ENCODE peak calls at places on chromosomes 13 and 19, in eight cellular contexts. S is astrocyte of the cerebellum; T is CD8-positive, alpha-beta T cell; Q is cardiac fibroblast; V is heart right ventricle; A is choroid plexus epithelial cell; B is HL-60; E is K562. Z is an unnamed sample.
A peak's percentile ranks its signal among the peaks of the same experiment; 100 is the strongest.

GRCh38 chr19:31553844-31554215 is 204.6 kb upstream of the TSHZ3 start:
- DNase-seq in S (no peak), A (no peak), B (no peak), T (no peak), Q (no peak), E (no peak), V (no peak), Z (no peak)

GRCh38 chr13:46934749-46935148 is 37.9 kb upstream of the HTR2A start:
- DNase-seq in B (no peak), T (no peak), Q (no peak), S (no peak), E (no peak), A (peak; percentile 3), V (no peak), Z (peak; percentile 45)

GRCh38 chr13:113969973-113970611 is 3.8 kb downstream of the C13orf46 start:
- DNase-seq in V (no peak), A (no peak), B (no peak), Q (no peak), E (no peak), S (no peak), T (no peak), Z (peak; percentile 52)

GRCh38 chr13:74977498-74977897 is 504.5 kb downstream of the TBC1D4 start:
- DNase-seq in V (no peak), A (no peak), S (no peak), Q (no peak), B (no peak), E (no peak), T (no peak), Z (no peak)

GRCh38 chr13:40113644-40114304 is 458.3 kb downstream of the COG6 start:
- DNase-seq in A (peak; percentile 61), T (no peak), E (no peak), S (no peak), V (no peak), B (no peak), Q (peak; percentile 77), Z (peak; percentile 37)

GRCh38 chr13:99911069-99911964 is 60.2 kb downstream of the ZIC5 start:
- DNase-seq in A (no peak), S (no peak), B (no peak), V (no peak), E (no peak), Q (no peak), T (no peak), Z (no peak)

GRCh38 chr13:44088911-44089851 is 209.5 kb downstream of the LACC1 start:
- DNase-seq in V (no peak), T (no peak), B (peak; percentile 15), Q (no peak), A (no peak), E (no peak), S (no peak), Z (no peak)

GRCh38 chr13:27997904-27998522 is 9.5 kb upstream of the URAD start:
- DNase-seq in B (peak; percentile 81), V (peak; percentile 31), A (peak; percentile 62), T (no peak), E (peak; percentile 34), S (no peak), Q (peak; percentile 52), Z (peak; percentile 56)

GRCh38 chr19:9407827-9408226 is 27.5 kb downstream of the ZNF266 start:
- DNase-seq in E (no peak), A (no peak), Q (no peak), S (no peak), T (no peak), V (no peak), B (no peak), Z (no peak)

GRCh38 chr19:51166846-51167490 is 24.9 kb downstream of the SIGLEC7 start:
- DNase-seq in E (no peak), V (no peak), B (peak; percentile 86), S (no peak), T (no peak), Q (no peak), A (peak; percentile 23), Z (no peak)

GRCh38 chr13:31461923-31462322 is 262.1 kb downstream of the B3GLCT start:
- DNase-seq in B (no peak), A (no peak), Q (no peak), S (no peak), T (no peak), E (no peak), V (no peak), Z (no peak)

GRCh38 chr19:17447704-17448189 is 721 bp downstream of the TMEM221 start:
- DNase-seq in T (no peak), S (no peak), Q (no peak), V (no peak), B (no peak), A (no peak), E (no peak), Z (no peak)

GRCh38 chr19:17450264-17451075 is 2.0 kb upstream of the TMEM221 start:
- DNase-seq in Q (no peak), T (no peak), E (peak; percentile 45), S (no peak), A (no peak), B (peak; percentile 42), V (no peak), Z (peak; percentile 98)

GRCh38 chr19:17451820-17452219 is 3.4 kb upstream of the TMEM221 start:
- DNase-seq in V (no peak), A (no peak), B (no peak), E (no peak), T (no peak), Q (no peak), S (no peak), Z (no peak)

GRCh38 chr19:17445526-17446165 is 2.8 kb downstream of the TMEM221 start:
- DNase-seq in A (no peak), B (no peak), S (no peak), V (no peak), Q (no peak), E (no peak), T (no peak), Z (no peak)

GRCh38 chr19:17448190-17448967 is at the start of gene TMEM221:
- DNase-seq in S (no peak), T (peak; percentile 16), B (peak; percentile 32), Q (peak; percentile 30), V (peak; percentile 61), E (peak; percentile 77), A (no peak), Z (peak; percentile 27)
- H3K4me3 ChIP-seq in S (peak within 1 kb of the TSS; percentile 35), T (no peak within 1 kb of the TSS), B (peak within 1 kb of the TSS; percentile 40), Q (peak within 1 kb of the TSS; percentile 39), V (peak within 1 kb of the TSS; percentile 60), E (peak within 1 kb of the TSS; percentile 43), A (peak within 1 kb of the TSS; percentile 28), Z (peak within 1 kb of the TSS; percentile 35)

GRCh38 chr19:38555200-38555599 is 62.6 kb downstream of the MAP4K1 start:
- DNase-seq in B (no peak), T (no peak), V (no peak), Q (no peak), E (no peak), A (no peak), S (no peak), Z (no peak)

GRCh38 chr19:38559428-38560401 is 58.0 kb downstream of the MAP4K1 start:
- DNase-seq in V (no peak), T (no peak), S (no peak), A (peak; percentile 13), B (no peak), Q (no peak), E (no peak), Z (peak; percentile 97)

GRCh38 chr19:38557205-38557799 is 60.5 kb downstream of the MAP4K1 start:
- DNase-seq in B (peak; percentile 82), T (no peak), S (no peak), A (no peak), V (no peak), E (peak; percentile 84), Q (no peak), Z (no peak)

GRCh38 chr19:38554676-38555141 is 63.0 kb downstream of the MAP4K1 start:
- DNase-seq in B (no peak), V (no peak), Q (no peak), A (no peak), E (no peak), T (no peak), S (no peak), Z (no peak)

GRCh38 chr19:38556521-38557174 is 61.1 kb downstream of the MAP4K1 start:
- DNase-seq in A (peak; percentile 12), S (no peak), Q (no peak), B (no peak), V (no peak), E (peak; percentile 25), T (no peak), Z (peak; percentile 55)
- H3K4me3 ChIP-seq in A (no peak overlapping the region), S (no peak overlapping the region), Q (no peak overlapping the region), B (no peak overlapping the region), V (no peak overlapping the region), E (no peak overlapping the region), T (no peak overlapping the region), Z (no peak overlapping the region)

GRCh38 chr13:59770451-59770850 is 393.3 kb downstream of the DIAPH3 start:
- DNase-seq in A (no peak), E (no peak), Q (no peak), S (no peak), B (no peak), V (no peak), T (no peak), Z (peak; percentile 60)

GRCh38 chr13:59771272-59771671 is 392.5 kb downstream of the DIAPH3 start:
- DNase-seq in E (no peak), B (no peak), Q (peak; percentile 48), S (no peak), A (peak; percentile 59), T (no peak), V (no peak), Z (peak; percentile 31)

DNA sequence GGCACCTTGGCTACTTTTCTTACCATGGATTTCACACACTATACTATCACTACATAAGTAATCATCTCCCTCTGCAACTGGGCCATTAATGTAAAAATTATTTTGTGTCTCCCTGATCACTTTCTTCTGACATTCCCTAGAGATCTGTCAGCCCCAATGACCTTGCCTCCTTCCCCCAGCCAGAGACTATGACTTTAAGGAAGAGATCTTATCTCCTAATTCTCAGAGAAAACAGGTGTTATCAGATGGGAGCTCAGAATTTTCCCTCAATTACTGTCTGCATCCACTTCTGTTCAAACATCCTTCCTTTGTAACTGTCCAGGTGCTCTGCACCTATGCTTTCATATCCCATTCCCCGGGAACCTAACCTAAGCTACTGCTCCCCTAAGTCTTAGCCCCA is 397.5 kb downstream of the DIAPH3 start:
- DNase-seq in Q (no peak), E (no peak), B (no peak), T (no peak), V (no peak), A (no peak), S (no peak), Z (no peak)
- H3K4me3 ChIP-seq in Q (no peak overlapping the region), E (no peak overlapping the region), B (no peak overlapping the region), T (no peak overlapping the region), V (no peak overlapping the region), A (no peak overlapping the region), S (no peak overlapping the region), Z (no peak overlapping the region)

DNA sequence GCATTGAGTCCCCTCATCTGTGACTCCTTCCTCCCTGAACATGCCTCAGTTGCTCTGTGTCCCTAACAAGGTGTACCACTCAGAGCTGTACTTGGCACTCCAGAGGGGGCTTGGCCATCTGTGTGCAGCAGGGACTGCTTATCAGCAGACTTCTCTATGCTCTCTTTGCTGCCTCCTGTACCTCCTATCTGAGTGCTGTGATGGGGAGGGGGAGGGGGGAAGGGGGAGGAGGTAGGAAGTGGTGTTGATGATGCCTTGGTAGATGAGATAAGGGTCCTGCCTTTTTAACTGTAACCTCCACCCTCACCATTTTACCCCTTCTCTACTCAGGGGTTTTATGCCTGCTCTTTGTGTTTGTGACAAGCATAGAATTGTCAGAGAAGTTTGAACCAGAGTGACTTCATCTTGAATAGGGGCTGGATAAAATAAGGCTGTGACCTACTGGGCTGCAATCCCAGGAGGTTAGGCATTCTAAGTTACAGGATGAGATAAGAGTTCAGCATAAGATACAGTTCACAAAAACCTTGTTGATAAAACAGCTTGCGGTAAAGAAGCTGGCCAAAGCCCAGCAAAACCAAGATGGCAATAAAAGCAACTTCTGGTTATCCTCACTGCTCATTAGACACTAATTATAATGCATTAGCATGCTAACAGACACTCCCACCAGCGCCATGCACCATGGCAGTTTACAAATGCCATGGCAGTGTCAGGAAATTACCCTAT is 13.2 kb downstream of the PCDH8 start:
- DNase-seq in V (no peak), A (no peak), S (no peak), E (no peak), Q (no peak), T (no peak), B (no peak), Z (no peak)
- H3K4me3 ChIP-seq in V (no peak overlapping the region), A (no peak overlapping the region), S (no peak overlapping the region), E (no peak overlapping the region), Q (no peak overlapping the region), T (no peak overlapping the region), B (no peak overlapping the region), Z (no peak overlapping the region)